ENCODE peak calls at places on chromosome 1, in ten cellular contexts. One of them, this sample, is unnamed.

GRCh38 chr1:60825593-60825992 is 256.8 kb upstream of the NFIA start:
- DNase-seq in IMR-90: no peak
- DNase-seq in right lobe of liver: no peak
- DNase-seq in tibial nerve: no peak
- DNase-seq in adrenal gland: peak
- DNase-seq in body of pancreas: no peak
- DNase-seq in breast epithelium: no peak
- DNase-seq in lower leg skin: no peak
- DNase-seq in HCT116: peak
- DNase-seq in Peyer's patch: no peak
- DNase-seq in this sample: no peak

GRCh38 chr1:154776339-154776605 is 93.8 kb downstream of the KCNN3 start:
- DNase-seq in IMR-90: no peak
- DNase-seq in right lobe of liver: no peak
- DNase-seq in tibial nerve: no peak
- DNase-seq in adrenal gland: no peak
- DNase-seq in body of pancreas: no peak
- DNase-seq in breast epithelium: no peak
- DNase-seq in lower leg skin: peak
- DNase-seq in HCT116: no peak
- DNase-seq in Peyer's patch: no peak
- DNase-seq in this sample: no peak

GRCh38 chr1:81867235-81867634 is 66.5 kb downstream of the ADGRL2 start:
- DNase-seq in IMR-90: no peak
- DNase-seq in right lobe of liver: no peak
- DNase-seq in tibial nerve: no peak
- DNase-seq in adrenal gland: no peak
- DNase-seq in body of pancreas: no peak
- DNase-seq in breast epithelium: no peak
- DNase-seq in lower leg skin: no peak
- DNase-seq in HCT116: no peak
- DNase-seq in Peyer's patch: no peak
- DNase-seq in this sample: no peak

GRCh38 chr1:229342902-229343587 is at the start of gene CCSAP:
- DNase-seq in IMR-90: peak
- DNase-seq in right lobe of liver: peak
- DNase-seq in tibial nerve: peak
- DNase-seq in adrenal gland: peak
- DNase-seq in body of pancreas: peak
- DNase-seq in breast epithelium: no peak
- DNase-seq in lower leg skin: peak
- DNase-seq in HCT116: no peak
- DNase-seq in Peyer's patch: peak
- DNase-seq in this sample: no peak

GRCh38 chr1:94325379-94326302 is 88.3 kb upstream of the ARHGAP29 start:
- DNase-seq in IMR-90: peak
- DNase-seq in right lobe of liver: no peak
- DNase-seq in tibial nerve: no peak
- DNase-seq in adrenal gland: no peak
- DNase-seq in body of pancreas: no peak
- DNase-seq in breast epithelium: no peak
- DNase-seq in lower leg skin: no peak
- DNase-seq in HCT116: peak
- DNase-seq in Peyer's patch: no peak
- DNase-seq in this sample: no peak

GRCh38 chr1:20472860-20473711 is 12.9 kb downstream of the CAMK2N1 start:
- DNase-seq in IMR-90: peak
- DNase-seq in right lobe of liver: peak
- DNase-seq in tibial nerve: no peak
- DNase-seq in adrenal gland: peak
- DNase-seq in body of pancreas: peak
- DNase-seq in breast epithelium: no peak
- DNase-seq in lower leg skin: no peak
- DNase-seq in HCT116: no peak
- DNase-seq in Peyer's patch: peak
- DNase-seq in this sample: no peak

GRCh38 chr1:42931911-42932422 is 26.7 kb downstream of the SLC2A1 start:
- DNase-seq in IMR-90: no peak
- DNase-seq in right lobe of liver: peak
- DNase-seq in tibial nerve: no peak
- DNase-seq in adrenal gland: peak
- DNase-seq in body of pancreas: peak
- DNase-seq in breast epithelium: peak
- DNase-seq in lower leg skin: peak
- DNase-seq in HCT116: no peak
- DNase-seq in Peyer's patch: peak
- DNase-seq in this sample: no peak

GRCh38 chr1:119648620-119649004 is 546 bp upstream of the ZNF697 start:
- DNase-seq in IMR-90: no peak
- DNase-seq in right lobe of liver: no peak
- DNase-seq in tibial nerve: no peak
- DNase-seq in adrenal gland: no peak
- DNase-seq in body of pancreas: no peak
- DNase-seq in breast epithelium: no peak
- DNase-seq in lower leg skin: no peak
- DNase-seq in HCT116: no peak
- DNase-seq in Peyer's patch: no peak
- DNase-seq in this sample: no peak

GRCh38 chr1:232421143-232421796 is 208.7 kb downstream of the SIPA1L2 start:
- DNase-seq in IMR-90: no peak
- DNase-seq in right lobe of liver: no peak
- DNase-seq in tibial nerve: no peak
- DNase-seq in adrenal gland: no peak
- DNase-seq in body of pancreas: no peak
- DNase-seq in breast epithelium: no peak
- DNase-seq in lower leg skin: no peak
- DNase-seq in HCT116: no peak
- DNase-seq in Peyer's patch: no peak
- DNase-seq in this sample: no peak

GRCh38 chr1:211155040-211155439 is 21.1 kb upstream of the KCNH1 start:
- DNase-seq in IMR-90: no peak
- DNase-seq in right lobe of liver: no peak
- DNase-seq in tibial nerve: no peak
- DNase-seq in adrenal gland: no peak
- DNase-seq in body of pancreas: no peak
- DNase-seq in breast epithelium: no peak
- DNase-seq in lower leg skin: no peak
- DNase-seq in HCT116: no peak
- DNase-seq in Peyer's patch: no peak
- DNase-seq in this sample: no peak

GRCh38 chr1:6771568-6771825 is 13.8 kb upstream of the CAMTA1 start:
- DNase-seq in IMR-90: no peak
- DNase-seq in right lobe of liver: no peak
- DNase-seq in tibial nerve: no peak
- DNase-seq in adrenal gland: no peak
- DNase-seq in body of pancreas: no peak
- DNase-seq in breast epithelium: no peak
- DNase-seq in lower leg skin: no peak
- DNase-seq in HCT116: no peak
- DNase-seq in Peyer's patch: no peak
- DNase-seq in this sample: no peak

GRCh38 chr1:156004843-156005593 is 15.7 kb downstream of the SSR2 start:
- DNase-seq in IMR-90: no peak
- DNase-seq in right lobe of liver: no peak
- DNase-seq in tibial nerve: no peak
- DNase-seq in adrenal gland: no peak
- DNase-seq in body of pancreas: no peak
- DNase-seq in breast epithelium: no peak
- DNase-seq in lower leg skin: no peak
- DNase-seq in HCT116: no peak
- DNase-seq in Peyer's patch: no peak
- DNase-seq in this sample: no peak

GRCh38 chr1:221655766-221656305 is 86.1 kb downstream of the DUSP10 start:
- DNase-seq in IMR-90: no peak
- DNase-seq in right lobe of liver: no peak
- DNase-seq in tibial nerve: no peak
- DNase-seq in adrenal gland: no peak
- DNase-seq in body of pancreas: no peak
- DNase-seq in breast epithelium: no peak
- DNase-seq in lower leg skin: no peak
- DNase-seq in HCT116: no peak
- DNase-seq in Peyer's patch: no peak
- DNase-seq in this sample: no peak
- H3K4me3 ChIP-seq in IMR-90: no peak
- H3K4me3 ChIP-seq in right lobe of liver: no peak
- H3K4me3 ChIP-seq in tibial nerve: no peak
- H3K4me3 ChIP-seq in adrenal gland: no peak
- H3K4me3 ChIP-seq in body of pancreas: no peak
- H3K4me3 ChIP-seq in breast epithelium: no peak
- H3K4me3 ChIP-seq in lower leg skin: no peak
- H3K4me3 ChIP-seq in HCT116: no peak
- H3K4me3 ChIP-seq in Peyer's patch: no peak
- H3K4me3 ChIP-seq in this sample: no peak

DNA sequence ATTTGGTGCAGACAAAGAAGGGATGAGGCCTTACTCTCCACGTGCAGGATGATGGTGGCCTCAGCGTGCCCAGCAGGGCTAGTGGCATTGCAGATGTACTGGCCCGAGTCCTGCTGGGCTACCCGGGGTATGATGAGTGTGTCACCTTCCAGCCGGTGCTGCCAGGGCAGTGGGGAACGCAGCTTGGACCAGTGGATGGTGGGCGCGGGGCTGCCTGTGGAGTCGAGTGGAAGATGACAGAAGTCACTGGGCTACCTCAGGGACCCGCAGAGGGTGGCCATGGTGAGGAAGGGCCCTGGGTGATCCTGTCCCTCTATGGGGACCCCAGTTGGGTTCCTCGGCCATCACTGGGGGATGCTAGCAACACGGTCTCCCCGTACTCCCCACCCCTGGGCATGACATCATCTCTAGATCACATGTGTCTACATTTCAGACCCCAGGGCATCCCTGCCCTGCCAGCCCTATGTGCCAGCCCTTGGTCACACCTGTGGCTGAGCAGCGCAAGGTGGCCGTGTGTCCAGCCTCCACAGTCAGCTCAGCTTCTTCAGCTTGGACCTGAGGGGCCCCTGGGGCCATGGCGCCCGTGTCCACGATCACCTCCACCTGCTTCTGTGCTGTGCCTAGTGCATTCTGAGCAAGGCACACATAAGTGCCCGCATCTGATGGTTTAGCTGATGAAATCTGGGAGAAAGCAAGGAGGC is 27.4 kb downstream of the LDLRAD2 start:
- DNase-seq in IMR-90: no peak
- DNase-seq in right lobe of liver: no peak
- DNase-seq in tibial nerve: no peak
- DNase-seq in adrenal gland: no peak
- DNase-seq in body of pancreas: no peak
- DNase-seq in breast epithelium: no peak
- DNase-seq in lower leg skin: no peak
- DNase-seq in HCT116: no peak
- DNase-seq in Peyer's patch: no peak
- DNase-seq in this sample: no peak
- TF ChIP-seq POLR2A in IMR-90: no peak
- TF ChIP-seq POLR2A in right lobe of liver: no peak
- TF ChIP-seq POLR2A in tibial nerve: no peak
- TF ChIP-seq POLR2A in adrenal gland: no peak
- TF ChIP-seq POLR2A in body of pancreas: no peak
- TF ChIP-seq POLR2A in breast epithelium: no peak
- TF ChIP-seq POLR2A in lower leg skin: no peak
- TF ChIP-seq POLR2A in HCT116: no peak
- TF ChIP-seq POLR2A in Peyer's patch: no peak
- TF ChIP-seq POLR2A in this sample: no peak

GRCh38 chr1:41362357-41362721 is 1.1 kb downstream of the FOXO6 start:
- DNase-seq in IMR-90: no peak
- DNase-seq in right lobe of liver: peak
- DNase-seq in tibial nerve: no peak
- DNase-seq in adrenal gland: no peak
- DNase-seq in body of pancreas: no peak
- DNase-seq in breast epithelium: no peak
- DNase-seq in lower leg skin: no peak
- DNase-seq in HCT116: no peak
- DNase-seq in Peyer's patch: no peak
- DNase-seq in this sample: no peak
- H3K4me3 ChIP-seq in IMR-90: no peak
- H3K4me3 ChIP-seq in right lobe of liver: no peak
- H3K4me3 ChIP-seq in tibial nerve: peak
- H3K4me3 ChIP-seq in adrenal gland: no peak
- H3K4me3 ChIP-seq in body of pancreas: no peak
- H3K4me3 ChIP-seq in breast epithelium: peak
- H3K4me3 ChIP-seq in lower leg skin: no peak
- H3K4me3 ChIP-seq in HCT116: peak
- H3K4me3 ChIP-seq in Peyer's patch: peak
- H3K4me3 ChIP-seq in this sample: peak

GRCh38 chr1:153646672-153647374 is 11.7 kb upstream of the SNAPIN start:
- DNase-seq in IMR-90: no peak
- DNase-seq in right lobe of liver: no peak
- DNase-seq in tibial nerve: no peak
- DNase-seq in adrenal gland: peak
- DNase-seq in body of pancreas: no peak
- DNase-seq in breast epithelium: no peak
- DNase-seq in lower leg skin: no peak
- DNase-seq in HCT116: no peak
- DNase-seq in Peyer's patch: no peak
- DNase-seq in this sample: no peak

GRCh38 chr1:153649867-153650235 is 8.7 kb upstream of the SNAPIN start:
- DNase-seq in IMR-90: no peak
- DNase-seq in right lobe of liver: peak
- DNase-seq in tibial nerve: no peak
- DNase-seq in adrenal gland: no peak
- DNase-seq in body of pancreas: peak
- DNase-seq in breast epithelium: peak
- DNase-seq in lower leg skin: no peak
- DNase-seq in HCT116: no peak
- DNase-seq in Peyer's patch: no peak
- DNase-seq in this sample: peak

GRCh38 chr1:153649137-153649866 is 9.2 kb upstream of the SNAPIN start:
- DNase-seq in IMR-90: no peak
- DNase-seq in right lobe of liver: no peak
- DNase-seq in tibial nerve: no peak
- DNase-seq in adrenal gland: no peak
- DNase-seq in body of pancreas: peak
- DNase-seq in breast epithelium: no peak
- DNase-seq in lower leg skin: no peak
- DNase-seq in HCT116: no peak
- DNase-seq in Peyer's patch: no peak
- DNase-seq in this sample: no peak

GRCh38 chr1:153647375-153647714 is 11.2 kb upstream of the SNAPIN start:
- DNase-seq in IMR-90: no peak
- DNase-seq in right lobe of liver: no peak
- DNase-seq in tibial nerve: no peak
- DNase-seq in adrenal gland: no peak
- DNase-seq in body of pancreas: no peak
- DNase-seq in breast epithelium: no peak
- DNase-seq in lower leg skin: no peak
- DNase-seq in HCT116: no peak
- DNase-seq in Peyer's patch: no peak
- DNase-seq in this sample: no peak

DNA sequence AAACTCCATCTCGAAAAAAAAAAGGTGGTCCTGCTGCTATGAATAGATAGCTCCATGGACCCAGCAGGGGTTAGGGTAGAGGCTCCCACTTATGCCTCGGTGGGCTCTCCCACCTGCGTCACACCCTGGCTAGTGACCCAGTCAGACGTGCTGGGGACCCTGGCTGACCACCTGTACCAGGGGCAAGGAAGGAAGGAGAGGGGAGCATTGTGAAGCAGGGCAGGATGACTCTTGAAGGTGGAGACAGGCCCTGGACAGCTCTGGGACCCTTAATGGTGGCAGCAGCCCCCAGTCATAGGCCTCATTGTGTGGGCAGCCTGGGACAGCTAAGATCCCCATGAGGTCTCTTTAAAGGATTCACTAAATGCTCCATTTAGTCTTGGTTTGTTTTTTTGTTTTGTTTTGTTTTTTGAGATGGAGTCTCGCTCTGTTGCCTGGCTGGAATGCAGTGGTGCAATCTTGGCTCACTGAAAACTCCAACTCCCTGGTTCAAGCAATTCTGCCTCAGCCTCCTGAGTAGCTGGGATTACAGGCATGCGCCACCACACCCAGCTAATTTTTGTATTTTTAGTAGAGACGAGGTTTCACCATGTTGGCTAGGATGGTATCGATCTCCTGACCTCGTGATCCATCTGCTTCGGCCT is 10.4 kb upstream of the SNAPIN start:
- DNase-seq in IMR-90: no peak
- DNase-seq in right lobe of liver: no peak
- DNase-seq in tibial nerve: no peak
- DNase-seq in adrenal gland: no peak
- DNase-seq in body of pancreas: no peak
- DNase-seq in breast epithelium: no peak
- DNase-seq in lower leg skin: no peak
- DNase-seq in HCT116: no peak
- DNase-seq in Peyer's patch: no peak
- DNase-seq in this sample: no peak
- TF ChIP-seq POLR2A in IMR-90: no peak
- TF ChIP-seq POLR2A in right lobe of liver: no peak
- TF ChIP-seq POLR2A in tibial nerve: no peak
- TF ChIP-seq POLR2A in adrenal gland: no peak
- TF ChIP-seq POLR2A in body of pancreas: no peak
- TF ChIP-seq POLR2A in breast epithelium: no peak
- TF ChIP-seq POLR2A in lower leg skin: no peak
- TF ChIP-seq POLR2A in HCT116: no peak
- TF ChIP-seq POLR2A in Peyer's patch: no peak
- TF ChIP-seq POLR2A in this sample: no peak

This sample was measured in gastrocnemius medialis.